ENCODE peak calls at places on chromosome 1, in seven cellular contexts. U is GM23248; H is BE2C; C is heart right ventricle; Z is fibroblast of mammary gland; L is retinal pigment epithelial cell; V is CD8-positive, alpha-beta T cell. O is an unnamed sample.

GRCh38 chr1:233679030-233679429 is 65.1 kb downstream of the KCNK1 start:
- DNase-seq in Z (no peak), C (no peak), U (no peak), H (no peak), L (no peak), V (no peak), O (no peak)

GRCh38 chr1:168676861-168677260 is 52.1 kb downstream of the DPT start:
- DNase-seq in H (no peak), U (no peak), C (no peak), Z (no peak), L (no peak), V (no peak), O (no peak)

GRCh38 chr1:38923607-38924006 is 18.0 kb downstream of the RHBDL2 start:
- DNase-seq in C (no peak), L (no peak), H (no peak), U (no peak), V (no peak), Z (no peak), O (no peak)

GRCh38 chr1:45348966-45349677 is 8.9 kb upstream of the MUTYH start:
- DNase-seq in V (no peak), Z (no peak), L (no peak), H (no peak), U (peak; percentile 20), C (peak; percentile 32), O (peak; percentile 71)

GRCh38 chr1:64038965-64039926 is 164.2 kb upstream of the UBE2U start:
- DNase-seq in L (peak; percentile 100), Z (peak; percentile 100), C (peak; percentile 43), V (no peak), H (peak; percentile 63), U (peak; percentile 96), O (peak; percentile 24)

GRCh38 chr1:212677136-212677535 is 22.5 kb downstream of the BATF3 start:
- DNase-seq in C (no peak), H (no peak), U (no peak), L (no peak), V (no peak), Z (no peak), O (no peak)

GRCh38 chr1:61050541-61051454 is 31.6 kb upstream of the NFIA start:
- DNase-seq in Z (no peak), H (peak; percentile 27), C (peak; percentile 68), V (no peak), U (peak; percentile 51), L (no peak), O (peak; percentile 45)

GRCh38 chr1:151720974-151721787 is at the start of gene RIIAD1:
- DNase-seq in V (peak; percentile 18), C (no peak), L (no peak), U (peak; percentile 61), Z (peak; percentile 7), H (peak; percentile 67), O (peak; percentile 55)

GRCh38 chr1:155976913-155977606 is 1.3 kb downstream of the ARHGEF2 start:
- DNase-seq in H (no peak), Z (no peak), V (no peak), C (peak; percentile 7), U (no peak), L (no peak), O (no peak)

GRCh38 chr1:223620297-223620900 is 45.1 kb downstream of the CAPN8 start:
- DNase-seq in U (peak; percentile 10), H (peak; percentile 72), Z (no peak), L (no peak), V (no peak), C (no peak), O (no peak)

GRCh38 chr1:244861683-244862082 is 2.7 kb downstream of the HNRNPU start:
- DNase-seq in V (no peak), Z (no peak), U (peak; percentile 44), H (no peak), L (no peak), C (no peak), O (no peak)

GRCh38 chr1:109197163-109198042 is 16.3 kb upstream of the SARS1 start:
- DNase-seq in L (peak; percentile 94), C (peak; percentile 20), H (no peak), Z (peak; percentile 100), U (peak; percentile 98), V (no peak), O (no peak)

GRCh38 chr1:229563241-229563640 is 4.7 kb upstream of the ABCB10 start:
- DNase-seq in U (no peak), Z (no peak), V (no peak), L (no peak), H (no peak), C (no peak), O (no peak)

DNA sequence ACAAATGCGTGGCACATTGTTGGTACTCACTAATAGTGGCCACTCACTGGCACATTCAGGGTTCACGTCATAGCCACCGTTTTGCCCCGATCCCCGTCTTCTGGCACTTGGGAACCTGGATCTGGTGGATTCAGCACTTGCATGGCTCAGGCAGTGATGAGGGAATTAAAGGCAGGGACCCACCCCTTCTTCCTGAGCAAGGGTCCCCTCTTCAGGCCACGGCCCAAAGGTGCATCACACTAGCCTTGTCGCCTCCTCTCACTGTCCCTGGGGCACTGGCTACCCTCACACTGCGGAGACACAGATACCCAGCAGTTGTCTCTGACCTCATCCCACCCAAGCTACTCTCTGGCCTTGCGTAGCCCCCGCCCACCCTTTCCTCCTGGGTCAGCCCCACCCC is 19.9 kb upstream of the LDLRAP1 start:
- DNase-seq in V (no peak), H (no peak), L (no peak), Z (peak; percentile 22), C (no peak), U (peak; percentile 44), O (no peak)
- H3K4me3 ChIP-seq in V (no peak overlapping the region), H (no peak overlapping the region), L (no peak overlapping the region), Z (no peak overlapping the region), C (no peak overlapping the region), U (no peak overlapping the region), O (no peak overlapping the region)

DNA sequence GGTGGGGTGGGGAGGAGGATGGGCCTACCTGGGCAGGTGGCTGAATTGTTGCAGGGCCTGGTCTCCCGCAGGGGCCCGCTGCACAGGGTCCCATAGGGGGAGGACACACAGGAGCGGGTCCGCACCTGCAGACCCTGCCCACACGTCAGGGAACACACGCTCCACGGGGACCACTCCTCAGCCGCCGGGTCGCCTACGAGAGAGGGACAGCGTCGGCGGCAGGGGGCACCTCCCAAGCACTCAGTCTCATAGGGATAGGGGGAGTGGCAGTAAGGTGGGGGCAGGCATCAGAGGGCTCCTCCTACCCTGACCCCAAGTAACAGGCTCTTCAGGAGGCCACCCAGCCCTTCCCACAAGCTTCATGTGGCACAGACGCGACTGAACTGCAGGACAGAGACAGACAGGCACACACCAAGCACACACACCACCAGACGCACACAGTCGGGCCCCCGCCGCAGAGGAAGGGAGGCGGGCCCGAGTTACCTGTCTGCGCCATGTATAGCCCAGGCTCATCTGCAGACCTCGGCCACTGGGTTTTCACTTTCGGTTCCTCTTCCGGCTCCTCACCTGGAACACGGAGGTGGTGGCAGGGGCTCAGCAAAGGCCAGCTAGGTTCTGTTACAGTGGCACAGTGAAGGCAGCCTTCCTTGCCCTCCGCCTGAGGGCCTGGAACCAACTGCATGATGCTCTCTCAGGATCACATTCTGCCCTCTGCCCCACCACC is 19.8 kb downstream of the ADGRB2 start:
- DNase-seq in C (no peak), U (no peak), H (no peak), Z (no peak), V (no peak), L (no peak), O (no peak)
- H3K4me3 ChIP-seq in C (no peak overlapping the region), U (no peak overlapping the region), H (no peak overlapping the region), Z (no peak overlapping the region), V (no peak overlapping the region), L (no peak overlapping the region), O (no peak overlapping the region)

GRCh38 chr1:6207921-6208320 is 2.0 kb downstream of the RNF207 start:
- DNase-seq in C (no peak), Z (no peak), H (no peak), U (no peak), L (no peak), V (no peak), O (no peak)
- H3K4me3 ChIP-seq in C (no peak overlapping the region), Z (no peak overlapping the region), H (peak overlapping the region; percentile 4), U (no peak overlapping the region), L (no peak overlapping the region), V (no peak overlapping the region), O (no peak overlapping the region)

GRCh38 chr1:197774691-197775281 is 494 bp downstream of the DENND1B start:
- DNase-seq in Z (peak; percentile 52), U (peak; percentile 69), H (peak; percentile 53), V (peak; percentile 31), C (peak; percentile 51), L (no peak), O (peak; percentile 61)
- H3K4me3 ChIP-seq in Z (peak overlapping the region; percentile 59), U (peak overlapping the region; percentile 83), H (peak overlapping the region; percentile 78), V (peak overlapping the region; percentile 71), C (peak overlapping the region; percentile 75), L (peak overlapping the region; percentile 67), O (peak overlapping the region; percentile 86)

GRCh38 chr1:92298573-92299476 is at the start of the genes GLMN and RPAP2:
- DNase-seq in V (peak; percentile 64), U (peak; percentile 95), H (peak; percentile 79), Z (peak; percentile 77), C (peak; percentile 66), L (peak; percentile 54), O (peak; percentile 88)

GRCh38 chr1:92306020-92306419 is 7.2 kb downstream of the RPAP2 start:
- DNase-seq in V (no peak), H (no peak), L (no peak), C (no peak), Z (no peak), U (no peak), O (no peak)

GRCh38 chr1:92298213-92298572 is 594 bp downstream of the GLMN start:
- DNase-seq in U (peak; percentile 52), V (no peak), H (no peak), C (no peak), Z (no peak), L (no peak), O (no peak)

GRCh38 chr1:92299477-92300125 is 742 bp downstream of the RPAP2 start:
- DNase-seq in L (no peak), C (no peak), Z (peak; percentile 10), V (no peak), H (no peak), U (peak; percentile 18), O (no peak)

GRCh38 chr1:92301021-92301420 is 2.2 kb downstream of the RPAP2 start:
- DNase-seq in Z (no peak), C (no peak), U (no peak), H (no peak), L (no peak), V (no peak), O (no peak)
- H3K4me3 ChIP-seq in Z (no peak overlapping the region), C (no peak overlapping the region), U (no peak overlapping the region), H (no peak overlapping the region), L (no peak overlapping the region), V (no peak overlapping the region), O (no peak overlapping the region)

DNA sequence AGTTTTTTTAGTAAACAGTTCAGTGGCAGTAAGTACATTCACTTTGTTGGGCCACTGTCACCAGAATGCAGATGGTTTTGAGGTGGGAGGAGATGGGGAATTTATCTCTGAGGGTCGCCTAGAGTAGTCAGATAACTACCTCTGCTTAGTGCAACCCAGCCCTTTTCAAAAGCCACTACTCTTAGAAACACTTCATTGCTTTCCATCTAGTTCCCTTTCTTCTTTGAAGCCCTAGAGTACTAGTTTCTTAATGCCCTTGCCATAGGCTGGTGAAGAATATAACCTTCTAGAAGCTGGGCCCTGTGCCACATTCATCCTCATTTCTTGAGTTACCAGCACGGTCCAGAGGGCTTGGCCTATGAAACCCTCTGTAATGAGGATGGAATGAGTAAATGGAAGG is 28.4 kb upstream of the ST3GAL3 start:
- DNase-seq in C (no peak), L (no peak), Z (no peak), H (no peak), V (no peak), U (no peak), O (no peak)
- H3K4me3 ChIP-seq in C (no peak overlapping the region), L (no peak overlapping the region), Z (no peak overlapping the region), H (no peak overlapping the region), V (no peak overlapping the region), U (no peak overlapping the region), O (no peak overlapping the region)

O was measured in testis.